ENCODE peak calls at places on chromosomes 12 and 14, in four cellular contexts. T, O, X and U are unnamed samples.
A peak's percentile ranks its signal among the peaks of the same experiment; 100 is the strongest.

GRCh38 chr14:23177181-23177580 is 6.3 kb downstream of the SLC7A8 start:
- DNase-seq in T (no peak), X (no peak), O (no peak), U (no peak)

GRCh38 chr14:104284636-104285482 is 146.5 kb downstream of the KIF26A start:
- DNase-seq in O (no peak), T (no peak), X (no peak), U (no peak)

GRCh38 chr12:90593596-90594290 is 361.2 kb downstream of the CCER1 start:
- DNase-seq in O (no peak), X (no peak), T (no peak), U (no peak)

GRCh38 chr14:96631030-96631429 is 128.8 kb downstream of the PAPOLA start:
- DNase-seq in T (no peak), O (no peak), X (no peak), U (no peak)

GRCh38 chr14:33790996-33791395 is 159.9 kb downstream of the EGLN3 start:
- DNase-seq in T (no peak), O (no peak), X (no peak), U (no peak)

GRCh38 chr12:61923152-61923551 is 337.1 kb upstream of the USP15 start:
- DNase-seq in O (no peak), X (no peak), T (no peak), U (no peak)

GRCh38 chr12:96177013-96177412 is 17.2 kb upstream of the ELK3 start:
- DNase-seq in T (no peak), X (no peak), O (no peak), U (peak; percentile 60)

GRCh38 chr14:59252772-59253500 is 64.5 kb downstream of the DAAM1 start:
- DNase-seq in O (no peak), X (no peak), T (no peak), U (no peak)

GRCh38 chr14:31829256-31829923 is 247.7 kb upstream of the ARHGAP5 start:
- DNase-seq in X (no peak), O (no peak), T (no peak), U (peak; percentile 4)

GRCh38 chr14:36504805-36505192 is 15.2 kb downstream of the NKX2-1 start:
- DNase-seq in T (no peak), O (no peak), X (no peak), U (no peak)

GRCh38 chr14:43207189-43207588 is 1299.9 kb downstream of the FSCB start:
- DNase-seq in X (no peak), O (no peak), T (no peak), U (no peak)

GRCh38 chr12:32089156-32089950 is 17.3 kb upstream of the BICD1 start:
- DNase-seq in X (no peak), O (no peak), T (no peak), U (no peak)

GRCh38 chr12:12999959-13000615 is at the start of gene HEBP1:
- DNase-seq in T (peak; percentile 96), O (peak; percentile 98), X (peak; percentile 99), U (peak; percentile 76)

GRCh38 chr12:11648514-11649412 is 711 bp upstream of the ETV6 start:
- DNase-seq in X (peak; percentile 60), O (peak; percentile 71), T (peak; percentile 78), U (peak; percentile 86)

GRCh38 chr12:44835641-44836379 is 40.3 kb downstream of the NELL2 start:
- DNase-seq in T (peak; percentile 9), O (no peak), X (no peak), U (no peak)

GRCh38 chr14:51650721-51651387 is 856 bp upstream of the FRMD6 start:
- DNase-seq in X (peak; percentile 18), O (peak; percentile 40), T (no peak), U (peak; percentile 20)

GRCh38 chr14:89171628-89172027 is 245.4 kb downstream of the FOXN3 start:
- DNase-seq in X (no peak), T (no peak), O (no peak), U (no peak)

GRCh38 chr12:124513297-124513867 is 54.0 kb downstream of the NCOR2 start:
- DNase-seq in X (no peak), T (no peak), O (no peak), U (peak; percentile 19)

GRCh38 chr12:70695361-70696023 is 58.3 kb upstream of the PTPRB start:
- DNase-seq in X (no peak), T (no peak), O (no peak), U (no peak)

GRCh38 chr14:93838253-93838652 is 50.0 kb upstream of the PRIMA1 start:
- DNase-seq in T (no peak), X (no peak), O (no peak), U (no peak)

GRCh38 chr14:98412431-98412830 is 859.6 kb downstream of the BCL11B start:
- DNase-seq in X (no peak), O (no peak), T (no peak), U (no peak)

GRCh38 chr14:88005978-88006851 is 1.3 kb downstream of the GPR65 start:
- DNase-seq in T (no peak), X (no peak), O (no peak), U (no peak)

GRCh38 chr12:26870491-26871419 is 37.8 kb upstream of the ITPR2 start:
- DNase-seq in O (peak; percentile 50), X (no peak), T (no peak), U (no peak)

GRCh38 chr14:49687942-49688700 is at the start of gene POLE2:
- DNase-seq in T (peak; percentile 69), X (peak; percentile 75), O (peak; percentile 74), U (peak; percentile 9)

GRCh38 chr14:54814076-54814475 is 88.5 kb downstream of the GCH1 start:
- DNase-seq in O (no peak), T (no peak), X (no peak), U (no peak)

GRCh38 chr12:6374028-6374780 is 1.2 kb downstream of the SCNN1A start:
- DNase-seq in T (no peak), X (no peak), O (no peak), U (no peak)

GRCh38 chr12:28258998-28259397 is 68.7 kb downstream of the CCDC91 start:
- DNase-seq in O (no peak), X (no peak), T (no peak), U (no peak)

GRCh38 chr14:100530270-100531072 is 56.7 kb downstream of the BEGAIN start:
- DNase-seq in X (no peak), O (no peak), T (no peak), U (no peak)

GRCh38 chr14:76924363-76925151 is 98.3 kb downstream of the LRRC74A start:
- DNase-seq in T (peak; percentile 60), X (peak; percentile 62), O (no peak), U (no peak)

GRCh38 chr12:52351196-52352059 is 15.9 kb downstream of the KRT85 start:
- DNase-seq in O (no peak), T (peak; percentile 74), X (peak; percentile 51), U (no peak)

GRCh38 chr12:57112492-57113294 is 1.5 kb upstream of the STAT6 start:
- DNase-seq in T (no peak), O (no peak), X (no peak), U (no peak)